ENCODE peak calls at places on chromosomes 6 and 20, in eight cellular contexts. E, C, J, R, P, B, L and M are unnamed samples.

GRCh38 chr6:26459023-26459810 is 1.5 kb downstream of the BTN2A1 start:
- DNase-seq in C (no peak), B (no peak), E (no peak), L (peak), P (no peak), R (no peak), J (no peak), M (no peak)

GRCh38 chr6:129269076-129269475 is 386.1 kb downstream of the LAMA2 start:
- DNase-seq in P (no peak), E (no peak), R (no peak), C (no peak), L (no peak), B (no peak), J (no peak), M (no peak)

GRCh38 chr6:14762077-14762476 is 483.8 kb upstream of the JARID2 start:
- DNase-seq in C (no peak), L (no peak), E (no peak), B (no peak), P (no peak), R (no peak), J (no peak), M (no peak)

GRCh38 chr20:45933231-45934045 is 1.0 kb upstream of the PCIF1 start:
- DNase-seq in R (peak), E (peak), C (peak), P (peak), B (peak), L (peak), J (peak), M (peak)

GRCh38 chr6:135575629-135576028 is 78.1 kb upstream of the AHI1 start:
- DNase-seq in C (no peak), E (no peak), P (no peak), R (no peak), B (no peak), L (no peak), J (no peak), M (no peak)

GRCh38 chr6:121222656-121223055 is 111.6 kb downstream of the TBC1D32 start:
- DNase-seq in P (no peak), C (no peak), E (no peak), R (peak), L (peak), B (no peak), J (peak), M (peak)

GRCh38 chr6:168012431-168013249 is 15.2 kb downstream of the KIF25 start:
- DNase-seq in J (no peak), C (no peak), L (no peak), P (no peak), B (no peak), E (no peak), R (no peak), M (no peak)

GRCh38 chr6:64729522-64729921 is 977.5 kb downstream of the EYS start:
- DNase-seq in J (no peak), L (no peak), P (no peak), B (no peak), E (no peak), R (no peak), C (no peak), M (no peak)

GRCh38 chr6:36980876-36981619 is 4.9 kb downstream of the MTCH1 start:
- DNase-seq in J (no peak), R (no peak), L (no peak), E (no peak), B (no peak), C (peak), P (no peak), M (no peak)

GRCh38 chr6:116511424-116512131 is at the start of gene CALHM5:
- DNase-seq in L (peak), R (peak), E (no peak), C (peak), P (peak), B (no peak), J (peak), M (peak)

GRCh38 chr6:166771701-166772100 is 144.7 kb upstream of the RPS6KA2 start:
- DNase-seq in P (no peak), R (no peak), J (no peak), E (no peak), L (no peak), B (no peak), C (no peak), M (no peak)

GRCh38 chr6:99821164-99821563 is 172.9 kb downstream of the MCHR2 start:
- DNase-seq in R (no peak), L (peak), E (no peak), J (no peak), P (no peak), C (no peak), B (no peak), M (no peak)

GRCh38 chr6:70312165-70312564 is 9.3 kb upstream of the COL9A1 start:
- DNase-seq in E (peak), C (no peak), B (no peak), L (peak), P (no peak), J (peak), R (peak), M (peak)

GRCh38 chr20:33862709-33863403 is 51.7 kb downstream of the CHMP4B start:
- DNase-seq in B (peak), P (peak), L (peak), E (peak), R (peak), C (peak), J (peak), M (peak)

GRCh38 chr20:10487354-10488115 is 52.4 kb downstream of the SLX4IP start:
- DNase-seq in R (no peak), E (no peak), J (no peak), B (no peak), P (no peak), L (peak), C (no peak), M (no peak)

GRCh38 chr20:17558154-17558940 is 11.5 kb upstream of the DSTN start:
- DNase-seq in E (peak), P (no peak), L (peak), C (no peak), B (no peak), R (peak), J (no peak), M (peak)

GRCh38 chr20:51500936-51501335 is 41.6 kb downstream of the NFATC2 start:
- DNase-seq in J (no peak), P (no peak), E (peak), R (no peak), L (peak), B (no peak), C (no peak), M (no peak)